ENCODE peak calls at places on chromosomes 5 and 9, in four cellular contexts. One of them, this sample, is unnamed.

GRCh38 chr5:144308211-144308610 is 137.5 kb downstream of the KCTD16 start:
- DNase-seq in mucosa of descending colon: no peak
- DNase-seq in fibroblast of lung: no peak
- DNase-seq in GM06990: no peak
- DNase-seq in this sample: no peak

GRCh38 chr9:116096046-116096445 is 57.5 kb upstream of the PAPPA start:
- DNase-seq in mucosa of descending colon: no peak
- DNase-seq in fibroblast of lung: peak
- DNase-seq in GM06990: no peak
- DNase-seq in this sample: no peak

GRCh38 chr9:35791321-35791921 is at the start of gene NPR2:
- DNase-seq in mucosa of descending colon: no peak
- DNase-seq in fibroblast of lung: peak
- DNase-seq in GM06990: no peak
- DNase-seq in this sample: no peak

GRCh38 chr5:53971566-53971965 is 338.8 kb downstream of the ARL15 start:
- DNase-seq in mucosa of descending colon: no peak
- DNase-seq in fibroblast of lung: no peak
- DNase-seq in GM06990: no peak
- DNase-seq in this sample: no peak

GRCh38 chr9:100066539-100066938 is 32.3 kb downstream of the ERP44 start:
- DNase-seq in mucosa of descending colon: no peak
- DNase-seq in fibroblast of lung: no peak
- DNase-seq in GM06990: no peak
- DNase-seq in this sample: no peak

GRCh38 chr5:83006683-83007283 is 70.4 kb downstream of the TMEM167A start:
- DNase-seq in mucosa of descending colon: no peak
- DNase-seq in fibroblast of lung: no peak
- DNase-seq in GM06990: no peak
- DNase-seq in this sample: no peak

GRCh38 chr9:72985746-72986145 is 32.9 kb upstream of the ALDH1A1 start:
- DNase-seq in mucosa of descending colon: no peak
- DNase-seq in fibroblast of lung: no peak
- DNase-seq in GM06990: no peak
- DNase-seq in this sample: no peak

GRCh38 chr9:110095238-110095637 is 112.7 kb downstream of the C9orf152 start:
- DNase-seq in mucosa of descending colon: no peak
- DNase-seq in fibroblast of lung: peak
- DNase-seq in GM06990: no peak
- DNase-seq in this sample: no peak

GRCh38 chr9:92276223-92277007 is 17.1 kb downstream of the IARS1 start:
- DNase-seq in mucosa of descending colon: no peak
- DNase-seq in fibroblast of lung: peak
- DNase-seq in GM06990: no peak
- DNase-seq in this sample: no peak

GRCh38 chr5:94969174-94969573 is 315.7 kb downstream of the MCTP1 start:
- DNase-seq in mucosa of descending colon: no peak
- DNase-seq in fibroblast of lung: peak
- DNase-seq in GM06990: no peak
- DNase-seq in this sample: no peak
- TF ChIP-seq CTCF in mucosa of descending colon: no peak
- TF ChIP-seq CTCF in fibroblast of lung: no peak
- TF ChIP-seq CTCF in GM06990: peak
- TF ChIP-seq CTCF in this sample: peak

DNA sequence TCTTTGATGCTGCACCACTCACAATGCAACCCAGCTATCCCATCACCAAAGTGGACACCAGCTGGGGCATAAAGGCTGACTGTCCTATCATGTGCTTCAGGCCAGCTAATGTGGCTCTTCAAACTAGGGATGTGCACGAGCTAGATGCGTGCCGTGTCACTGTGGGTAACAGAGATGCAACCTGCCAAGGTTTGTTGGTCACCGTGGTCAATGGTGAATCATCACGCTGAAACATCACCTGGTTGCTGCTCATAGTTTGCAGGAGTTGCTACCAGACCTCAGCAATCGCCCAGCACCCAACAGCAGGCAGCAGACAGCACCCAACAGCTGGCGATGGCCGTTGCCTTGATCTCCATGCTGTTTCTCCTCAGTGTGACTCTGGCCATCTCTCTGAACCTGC is 2.1 kb upstream of the PCDHGA1 start:
- DNase-seq in mucosa of descending colon: no peak
- DNase-seq in fibroblast of lung: no peak
- DNase-seq in GM06990: no peak
- DNase-seq in this sample: no peak
- H3K4me3 ChIP-seq in mucosa of descending colon: no peak
- H3K4me3 ChIP-seq in fibroblast of lung: no peak
- H3K4me3 ChIP-seq in GM06990: no peak
- H3K4me3 ChIP-seq in this sample: no peak

DNA sequence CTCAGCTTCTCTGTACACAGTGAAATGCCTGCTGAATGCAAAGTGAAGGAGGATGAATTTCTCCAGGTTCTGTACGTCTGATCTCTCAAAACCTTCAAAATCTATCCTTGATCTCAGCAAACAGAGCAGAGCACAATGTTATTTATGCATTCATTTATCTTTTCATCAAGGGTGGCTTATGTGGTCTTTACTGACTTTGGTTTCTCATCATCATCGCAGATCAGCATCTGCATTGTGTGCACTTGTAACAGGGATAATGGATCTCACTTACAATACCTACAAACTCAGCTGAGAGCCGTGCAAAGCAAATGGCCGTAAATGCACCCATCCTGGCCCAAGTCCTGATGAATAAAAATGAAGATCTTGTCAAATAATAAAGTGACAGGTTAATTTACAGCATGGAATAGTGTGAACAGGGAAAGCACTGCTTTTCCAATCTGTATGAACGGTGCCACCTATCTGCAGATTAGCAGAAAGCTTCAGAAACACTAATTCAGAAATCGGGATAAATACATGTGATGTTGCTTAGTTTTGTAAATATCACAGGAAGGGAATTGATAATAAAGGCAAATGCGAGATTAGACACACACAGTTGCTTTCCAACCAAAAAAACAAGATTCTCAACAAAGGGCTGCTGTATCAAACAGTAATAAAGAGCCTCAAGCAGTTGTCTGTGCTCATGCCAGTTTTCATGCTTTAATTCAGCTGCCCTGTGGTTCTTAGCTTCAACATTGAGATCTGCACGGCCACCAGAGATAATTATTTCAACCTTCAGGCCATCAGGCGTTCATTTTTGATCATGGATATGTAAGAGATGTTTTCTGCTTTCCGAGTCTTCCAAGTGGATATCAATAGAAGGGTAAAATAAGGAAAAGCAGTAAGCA is 153.3 kb upstream of the POU5F2 start:
- DNase-seq in mucosa of descending colon: no peak
- DNase-seq in fibroblast of lung: no peak
- DNase-seq in GM06990: no peak
- DNase-seq in this sample: no peak
- TF ChIP-seq CTCF in mucosa of descending colon: no peak
- TF ChIP-seq CTCF in fibroblast of lung: peak
- TF ChIP-seq CTCF in GM06990: peak
- TF ChIP-seq CTCF in this sample: peak

DNA sequence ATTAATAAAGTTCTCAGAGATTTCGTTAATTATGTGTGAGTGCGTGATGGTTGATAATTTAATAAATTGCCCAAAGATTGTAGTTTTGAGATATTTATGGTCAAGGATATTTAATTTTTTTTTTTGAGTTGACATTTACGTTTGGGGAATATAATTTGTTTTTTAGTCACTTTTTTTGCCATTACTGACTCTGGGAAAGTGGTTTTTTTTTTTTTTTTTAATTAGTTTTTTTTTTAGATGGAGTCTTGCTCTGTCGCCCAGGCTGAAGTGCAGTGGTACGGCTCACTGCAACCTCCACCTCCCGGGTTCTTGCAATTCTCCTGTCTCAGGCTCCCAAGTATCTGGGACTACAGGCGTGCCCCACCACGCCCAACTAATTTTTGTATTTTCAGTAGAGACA is 1.7 kb downstream of the BDP1 start:
- DNase-seq in mucosa of descending colon: no peak
- DNase-seq in fibroblast of lung: no peak
- DNase-seq in GM06990: no peak
- DNase-seq in this sample: no peak
- H3K4me3 ChIP-seq in mucosa of descending colon: no peak
- H3K4me3 ChIP-seq in fibroblast of lung: peak
- H3K4me3 ChIP-seq in GM06990: peak
- H3K4me3 ChIP-seq in this sample: peak

DNA sequence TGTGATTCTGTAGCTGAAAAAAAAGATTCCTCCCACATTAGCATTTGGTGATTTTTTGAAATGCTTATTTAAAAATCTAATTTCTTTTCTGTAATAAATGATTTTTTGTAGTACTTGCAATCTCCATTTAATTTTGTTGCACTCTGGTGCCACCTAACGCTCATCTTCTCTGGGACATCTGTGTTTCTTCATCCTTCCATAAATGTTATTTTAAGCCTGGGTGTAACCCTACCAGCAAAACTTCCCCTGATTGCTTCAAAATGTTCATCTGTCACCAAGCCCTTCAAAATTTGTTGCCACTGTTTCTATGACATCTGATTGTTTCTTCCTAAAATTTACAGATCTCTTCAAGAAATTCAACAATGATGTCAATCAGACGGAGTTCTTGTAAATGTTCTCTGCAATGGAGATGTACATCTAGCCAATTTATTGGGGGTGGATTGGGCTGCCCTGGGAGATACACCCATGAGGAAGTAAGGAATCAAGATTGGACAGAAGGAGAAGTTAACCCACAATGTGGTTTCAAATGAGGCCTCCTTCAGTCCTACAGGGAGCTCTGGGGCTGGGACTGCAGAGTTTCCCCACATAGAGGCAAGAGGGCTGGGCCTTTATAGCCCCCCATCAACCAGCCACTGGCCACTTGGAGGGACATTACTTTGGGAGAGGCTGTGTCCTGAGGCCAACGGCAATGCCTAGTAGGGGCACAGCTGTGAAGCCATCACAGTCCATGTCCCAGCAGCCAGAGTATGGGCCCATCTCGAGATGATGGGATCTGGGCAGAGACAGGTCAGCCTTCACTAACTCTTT is 23.3 kb downstream of the MCTP1 start:
- DNase-seq in mucosa of descending colon: peak
- DNase-seq in fibroblast of lung: peak
- DNase-seq in GM06990: no peak
- DNase-seq in this sample: no peak
- TF ChIP-seq CTCF in mucosa of descending colon: no peak
- TF ChIP-seq CTCF in fibroblast of lung: peak
- TF ChIP-seq CTCF in GM06990: peak
- TF ChIP-seq CTCF in this sample: peak

GRCh38 chr5:124741711-124742496 is 4.5 kb downstream of the ZNF608 start:
- DNase-seq in mucosa of descending colon: peak
- DNase-seq in fibroblast of lung: peak
- DNase-seq in GM06990: no peak
- DNase-seq in this sample: no peak

GRCh38 chr5:124740991-124741583 is 5.4 kb downstream of the ZNF608 start:
- DNase-seq in mucosa of descending colon: no peak
- DNase-seq in fibroblast of lung: peak
- DNase-seq in GM06990: no peak
- DNase-seq in this sample: no peak

GRCh38 chr5:124738751-124739559 is 7.5 kb downstream of the ZNF608 start:
- DNase-seq in mucosa of descending colon: no peak
- DNase-seq in fibroblast of lung: peak
- DNase-seq in GM06990: no peak
- DNase-seq in this sample: no peak

GRCh38 chr5:124737651-124738050 is 8.8 kb downstream of the ZNF608 start:
- DNase-seq in mucosa of descending colon: no peak
- DNase-seq in fibroblast of lung: no peak
- DNase-seq in GM06990: no peak
- DNase-seq in this sample: no peak

DNA sequence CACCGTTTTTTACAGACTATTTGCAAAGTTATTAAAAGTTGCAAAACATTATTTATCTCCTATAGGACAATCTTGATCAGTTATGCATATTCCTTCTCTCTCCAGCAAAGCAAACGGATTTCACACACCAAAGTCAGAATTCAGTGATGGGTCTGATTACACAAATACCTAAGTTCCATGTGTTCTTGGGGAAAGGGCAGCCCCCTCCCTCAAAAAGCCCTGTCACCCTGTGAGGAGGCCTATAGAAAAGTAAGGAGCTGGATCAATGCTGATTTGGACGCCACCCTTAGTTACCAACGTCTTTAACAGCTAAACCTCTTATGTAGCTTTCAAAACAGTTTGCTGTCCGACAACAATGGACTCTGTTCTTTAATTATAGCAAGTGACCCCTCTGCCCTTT is 6.4 kb downstream of the ZNF608 start:
- DNase-seq in mucosa of descending colon: no peak
- DNase-seq in fibroblast of lung: no peak
- DNase-seq in GM06990: no peak
- DNase-seq in this sample: no peak
- H3K4me3 ChIP-seq in mucosa of descending colon: no peak
- H3K4me3 ChIP-seq in fibroblast of lung: no peak
- H3K4me3 ChIP-seq in GM06990: peak
- H3K4me3 ChIP-seq in this sample: peak

GRCh38 chr5:177399903-177400868 is at the start of gene PFN3:
- DNase-seq in mucosa of descending colon: peak
- DNase-seq in fibroblast of lung: peak
- DNase-seq in GM06990: no peak
- DNase-seq in this sample: no peak

GRCh38 chr5:177403826-177404640 is 3.6 kb upstream of the PFN3 start:
- DNase-seq in mucosa of descending colon: peak
- DNase-seq in fibroblast of lung: peak
- DNase-seq in GM06990: peak
- DNase-seq in this sample: no peak

GRCh38 chr5:177404641-177405134 is 4.2 kb upstream of the PFN3 start:
- DNase-seq in mucosa of descending colon: peak
- DNase-seq in fibroblast of lung: no peak
- DNase-seq in GM06990: no peak
- DNase-seq in this sample: no peak

GRCh38 chr5:177403194-177403825 is 2.8 kb upstream of the PFN3 start:
- DNase-seq in mucosa of descending colon: peak
- DNase-seq in fibroblast of lung: no peak
- DNase-seq in GM06990: no peak
- DNase-seq in this sample: no peak

DNA sequence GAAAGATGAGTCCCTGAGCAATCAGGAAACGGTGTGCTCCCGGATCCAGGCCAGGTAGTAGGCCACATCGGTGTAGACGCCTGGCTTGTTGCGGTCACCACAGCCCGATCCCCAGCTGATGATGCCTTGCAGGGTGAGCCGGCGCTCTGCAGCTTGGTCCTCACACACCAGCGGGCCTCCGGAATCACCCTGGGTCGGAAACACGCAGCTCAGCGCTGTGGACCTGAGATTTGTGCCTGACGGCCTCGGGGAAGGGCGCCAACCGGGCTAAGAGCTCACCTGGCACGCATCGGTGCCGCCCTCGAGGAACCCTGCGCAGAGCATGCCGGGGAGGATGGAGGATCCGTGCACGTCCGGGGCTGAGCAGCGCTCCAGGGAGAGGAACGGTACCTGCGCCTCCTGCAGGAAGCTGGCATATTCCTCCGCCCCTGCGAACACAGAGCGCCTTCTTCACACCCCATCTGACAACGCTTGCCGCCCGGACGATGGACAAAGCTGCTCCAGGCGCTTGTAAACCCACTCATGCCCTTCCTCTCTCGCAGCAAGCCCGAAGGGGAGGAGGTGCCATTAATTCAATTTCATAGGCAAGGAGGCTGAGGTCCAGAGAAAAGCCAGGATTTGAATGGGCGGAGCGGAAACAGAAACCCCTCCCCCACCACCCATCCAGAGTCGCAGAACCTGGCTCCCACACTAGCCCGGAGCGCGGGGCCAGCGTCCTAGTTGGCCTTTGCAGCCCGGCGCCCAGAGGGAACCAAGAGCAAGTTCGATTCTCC is 2.0 kb upstream of the PFN3 start:
- DNase-seq in mucosa of descending colon: peak
- DNase-seq in fibroblast of lung: peak
- DNase-seq in GM06990: peak
- DNase-seq in this sample: no peak
- TF ChIP-seq CTCF in mucosa of descending colon: peak
- TF ChIP-seq CTCF in fibroblast of lung: peak
- TF ChIP-seq CTCF in GM06990: peak
- TF ChIP-seq CTCF in this sample: peak